ENCODE peak calls at places on chromosome 3, in ten cellular contexts. P is A673, Z is cardiac muscle cell, D is AG04450, K is left lung, V is hepatocyte, S is dorsolateral prefrontal cortex, H is RWPE2, I is pancreas, Q is ovary. X is an unnamed sample.
A peak's percentile ranks its signal among the peaks of the same experiment; 100 is the strongest.

GRCh38 chr3:44355634-44356033 is 17.1 kb downstream of the TCAIM start:
- DNase-seq in P (peak; percentile 62), Z (peak; percentile 90), D (peak; percentile 66), K (no peak), V (peak; percentile 41), S (peak; percentile 26), H (no peak), I (no peak), Q (no peak), X (no peak)

GRCh38 chr3:174204765-174205164 is 654.4 kb upstream of the NAALADL2 start:
- DNase-seq in P (peak; percentile 53), Z (no peak), D (no peak), K (no peak), V (no peak), S (no peak), H (no peak), I (no peak), Q (no peak), X (no peak)

GRCh38 chr3:195906865-195907729 is 1.3 kb downstream of the TNK2 start:
- DNase-seq in P (no peak), Z (no peak), D (no peak), K (peak; percentile 81), V (no peak), S (no peak), H (no peak), I (peak; percentile 67), Q (no peak), X (no peak)

GRCh38 chr3:39573392-39573791 is 105.9 kb downstream of the MOBP start:
- DNase-seq in P (no peak), Z (no peak), D (no peak), K (no peak), V (peak; percentile 16), S (peak; percentile 21), H (no peak), I (no peak), Q (no peak), X (no peak)

GRCh38 chr3:101383156-101383575 is 62.8 kb upstream of the IMPG2 start:
- DNase-seq in P (no peak), Z (peak; percentile 28), D (peak; percentile 43), K (no peak), V (peak; percentile 18), S (peak; percentile 34), H (no peak), I (no peak), Q (no peak), X (no peak)

GRCh38 chr3:149647285-149647684 is 10.5 kb downstream of the WWTR1 start:
- DNase-seq in P (no peak), Z (no peak), D (no peak), K (no peak), V (no peak), S (no peak), H (no peak), I (no peak), Q (no peak), X (no peak)

GRCh38 chr3:139534444-139534812 is 5.1 kb downstream of the RBP1 start:
- DNase-seq in P (peak; percentile 88), Z (peak; percentile 87), D (peak; percentile 84), K (no peak), V (no peak), S (no peak), H (peak; percentile 76), I (no peak), Q (no peak), X (no peak)

GRCh38 chr3:161096771-161097367 is 8.3 kb downstream of the B3GALNT1 start:
- DNase-seq in P (no peak), Z (peak; percentile 6), D (no peak), K (no peak), V (no peak), S (no peak), H (no peak), I (no peak), Q (no peak), X (no peak)

GRCh38 chr3:3783675-3784074 is 15.6 kb upstream of the LRRN1 start:
- DNase-seq in P (no peak), Z (no peak), D (no peak), K (no peak), V (no peak), S (no peak), H (no peak), I (no peak), Q (no peak), X (no peak)

GRCh38 chr3:111227216-111227615 is 155.6 kb downstream of the NECTIN3 start:
- DNase-seq in P (no peak), Z (peak; percentile 29), D (no peak), K (no peak), V (no peak), S (no peak), H (no peak), I (no peak), Q (no peak), X (no peak)

GRCh38 chr3:182855076-182855475 is 61.8 kb downstream of the ATP11B start:
- DNase-seq in P (no peak), Z (no peak), D (no peak), K (no peak), V (no peak), S (no peak), H (no peak), I (no peak), Q (no peak), X (no peak)

GRCh38 chr3:110526732-110527727 is 544.6 kb upstream of the NECTIN3 start:
- DNase-seq in P (peak; percentile 92), Z (peak; percentile 93), D (peak; percentile 81), K (no peak), V (peak; percentile 69), S (no peak), H (peak; percentile 65), I (no peak), Q (no peak), X (no peak)

GRCh38 chr3:48983096-48983495 is 6.9 kb upstream of the P4HTM start:
- DNase-seq in P (no peak), Z (no peak), D (no peak), K (no peak), V (no peak), S (no peak), H (no peak), I (peak; percentile 23), Q (no peak), X (no peak)

GRCh38 chr3:112043621-112044201 is 9.2 kb downstream of the TMPRSS7 start:
- DNase-seq in P (peak; percentile 84), Z (peak; percentile 87), D (peak; percentile 44), K (peak; percentile 35), V (peak; percentile 82), S (peak; percentile 44), H (no peak), I (no peak), Q (peak; percentile 40), X (no peak)

GRCh38 chr3:168582503-168582902 is 486.8 kb upstream of the GOLIM4 start:
- DNase-seq in P (no peak), Z (no peak), D (no peak), K (no peak), V (no peak), S (no peak), H (no peak), I (no peak), Q (no peak), X (no peak)

DNA sequence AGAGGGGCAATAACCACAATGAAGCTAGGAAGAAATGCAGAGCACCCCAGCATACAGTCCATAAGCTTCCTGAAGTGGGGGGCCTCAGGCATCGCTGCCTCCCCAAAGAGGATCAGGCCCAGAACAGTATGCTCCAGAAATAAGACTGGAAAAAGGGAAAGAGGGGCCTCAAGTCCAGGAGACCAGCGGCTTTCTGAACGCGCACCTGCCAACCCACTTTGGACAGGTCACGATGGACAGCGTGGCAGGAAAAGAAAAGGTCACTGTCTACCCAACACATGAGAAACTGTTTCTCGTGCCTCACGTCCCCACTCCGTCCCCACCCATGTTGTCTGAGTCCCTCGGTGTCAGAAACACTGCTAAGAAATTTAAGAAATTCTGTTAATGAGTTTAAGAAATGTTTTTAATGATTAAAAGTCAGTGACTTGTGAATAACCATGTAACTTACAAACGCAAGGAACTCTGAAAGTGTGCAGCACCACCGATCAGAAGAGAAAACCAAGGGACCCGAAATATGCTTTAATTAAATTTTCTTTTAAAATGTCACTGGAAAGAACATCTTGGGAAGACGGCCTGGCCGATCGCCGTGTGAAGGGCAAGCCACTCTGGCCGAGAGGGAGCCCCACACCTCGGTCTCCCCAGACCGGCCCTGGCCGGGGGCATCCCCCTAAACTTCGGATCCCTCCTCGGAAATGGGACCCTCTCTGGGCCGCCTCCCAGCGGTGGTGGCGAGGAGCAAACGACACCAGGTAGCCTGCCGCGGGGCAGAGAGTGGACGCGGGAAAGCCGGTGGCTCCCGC is 1.7 kb upstream of the PPARG start:
- DNase-seq in P (no peak), Z (peak; percentile 45), D (no peak), K (peak; percentile 36), V (peak; percentile 72), S (no peak), H (no peak), I (no peak), Q (peak; percentile 76), X (no peak)
- H3K27ac ChIP-seq in P (no peak overlapping the region), Z (no peak overlapping the region), D (no peak overlapping the region), K (peak overlapping the region; percentile 28), V (peak overlapping the region; percentile 73), S (no peak overlapping the region), H (no peak overlapping the region), I (no peak overlapping the region), Q (peak overlapping the region; percentile 73), X (peak overlapping the region; percentile 83)

GRCh38 chr3:86990171-86990733 is 697 bp downstream of the VGLL3 start:
- DNase-seq in P (no peak), Z (no peak), D (no peak), K (no peak), V (peak; percentile 84), S (no peak), H (peak; percentile 70), I (peak; percentile 80), Q (peak; percentile 63), X (no peak)
- H3K4me3 ChIP-seq in P (peak overlapping the region; percentile 86), Z (peak overlapping the region; percentile 65), D (peak overlapping the region; percentile 94), K (peak overlapping the region; percentile 45), V (peak overlapping the region; percentile 57), S (peak overlapping the region; percentile 72), H (peak overlapping the region; percentile 52), I (peak overlapping the region; percentile 59), Q (peak overlapping the region; percentile 70), X (peak overlapping the region; percentile 97)

DNA sequence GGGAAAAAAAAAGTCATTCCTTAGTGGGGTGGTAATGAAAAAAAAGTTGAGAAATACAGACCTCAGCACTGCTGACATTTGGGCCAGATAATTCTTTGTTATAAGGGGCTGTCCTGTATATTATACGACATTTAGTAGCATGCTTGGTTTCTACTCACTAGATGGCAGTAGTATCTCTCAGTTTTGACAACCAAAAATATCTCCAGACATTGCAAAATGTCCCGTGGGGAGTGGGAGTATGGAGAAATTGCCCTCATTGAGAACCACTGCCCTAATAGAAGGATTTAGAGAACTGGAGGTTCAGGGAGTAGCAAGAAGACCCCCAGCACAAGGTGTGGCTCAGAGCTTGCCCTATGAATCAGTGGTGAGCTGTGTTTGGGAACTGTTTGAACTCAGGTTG is 28.6 kb upstream of the TEX264 start:
- DNase-seq in P (peak; percentile 3), Z (peak; percentile 43), D (no peak), K (no peak), V (no peak), S (no peak), H (no peak), I (no peak), Q (no peak), X (no peak)
- TF ChIP-seq CTCF in P (peak; percentile 29), Z (peak; percentile 46), D (peak; percentile 38), K (no peak), V (peak; percentile 37), S (peak; percentile 32), H (peak; percentile 39), I (no peak), Q (no peak), X (no peak)

DNA sequence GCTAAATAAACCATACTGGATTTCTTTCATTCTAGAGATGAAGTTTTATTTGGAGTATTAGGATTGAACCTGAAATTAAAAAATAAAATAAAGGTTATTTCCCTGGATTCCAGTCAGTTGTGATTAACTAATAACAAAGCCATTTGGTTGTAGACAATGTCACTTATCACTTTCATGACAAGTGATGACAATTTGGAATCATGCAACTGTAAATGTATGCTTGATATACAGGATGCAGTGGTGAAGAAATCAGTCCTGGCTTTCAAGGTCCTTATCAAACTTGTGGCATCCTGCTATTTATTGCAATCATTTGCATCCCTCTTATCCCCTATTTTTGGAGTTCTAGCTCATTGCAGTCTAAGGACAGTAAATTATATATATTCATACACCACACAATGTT is 425.2 kb downstream of the CHL1 start:
- DNase-seq in P (no peak), Z (no peak), D (no peak), K (no peak), V (no peak), S (no peak), H (no peak), I (no peak), Q (no peak), X (no peak)
- H3K27ac ChIP-seq in P (no peak overlapping the region), Z (no peak overlapping the region), D (no peak overlapping the region), K (no peak overlapping the region), V (no peak overlapping the region), S (no peak overlapping the region), H (no peak overlapping the region), I (no peak overlapping the region), Q (no peak overlapping the region), X (no peak overlapping the region)